ENCODE peak calls at places on chromosomes 2 and 18, in seven cellular contexts. J is stomach, D is neural progenitor cell, E is C1 segment of cervical spinal cord, Y is left colon, R is fibroblast of mammary gland, A is GF-D8. S is an unnamed sample.

GRCh38 chr2:191479680-191480023 is 198.3 kb upstream of the NABP1 start:
- DNase-seq in J (no peak), D (no peak), E (no peak), Y (no peak), R (no peak), A (no peak), S (no peak)

GRCh38 chr18:33440011-33440383 is 524 bp downstream of the CCDC178 start:
- DNase-seq in J (peak; percentile 54), D (peak; percentile 83), E (peak; percentile 5), Y (peak; percentile 10), R (peak; percentile 67), A (no peak), S (peak; percentile 70)

GRCh38 chr2:30509716-30510115 is 62.7 kb downstream of the LCLAT1 start:
- DNase-seq in J (no peak), D (no peak), E (no peak), Y (no peak), R (no peak), A (no peak), S (no peak)

GRCh38 chr2:152011724-152012123 is 87.1 kb downstream of the CACNB4 start:
- DNase-seq in J (no peak), D (no peak), E (no peak), Y (no peak), R (no peak), A (no peak), S (no peak)

GRCh38 chr2:241157841-241158545 is 7.7 kb downstream of the PPP1R7 start:
- DNase-seq in J (no peak), D (no peak), E (no peak), Y (no peak), R (peak; percentile 90), A (no peak), S (peak; percentile 37)

GRCh38 chr2:65877331-65877791 is 445.0 kb upstream of the SPRED2 start:
- DNase-seq in J (no peak), D (no peak), E (no peak), Y (no peak), R (no peak), A (no peak), S (no peak)

GRCh38 chr18:24427484-24427883 is 1.0 kb downstream of the IMPACT start:
- DNase-seq in J (no peak), D (peak; percentile 13), E (no peak), Y (no peak), R (peak; percentile 39), A (no peak), S (peak; percentile 34)

GRCh38 chr2:10520154-10520553 is 72.0 kb upstream of the ODC1 start:
- DNase-seq in J (no peak), D (no peak), E (no peak), Y (no peak), R (no peak), A (no peak), S (no peak)

GRCh38 chr2:226726546-226726945 is 73.1 kb downstream of the IRS1 start:
- DNase-seq in J (no peak), D (no peak), E (no peak), Y (no peak), R (peak; percentile 33), A (no peak), S (peak; percentile 13)

GRCh38 chr2:11248-11941 is 34.9 kb downstream of the FAM110C start:
- DNase-seq in J (peak; percentile 66), D (peak; percentile 97), E (no peak), Y (peak; percentile 69), R (peak; percentile 27), A (no peak), S (peak; percentile 29)

S was measured in fibroblast of pulmonary artery.